ENCODE peak calls at places on chromosomes 3 and 15, in ten cellular contexts. Y is GM23248; E is trophoblast cell; X is CD8-positive, alpha-beta memory T cell; J is iPS DF 6.9; S is transverse colon; P is IMR-90; N is uterus; D is small intestine; U is tibial nerve. R is an unnamed sample.

GRCh38 chr15:68797157-68797556 is 23.5 kb downstream of the ANP32A start:
- DNase-seq in Y (peak; percentile 43), E (no peak), X (no peak), J (no peak), S (no peak), P (peak; percentile 45), N (no peak), D (no peak), U (no peak), R (no peak)

GRCh38 chr15:63094495-63094931 is 27.1 kb upstream of the LACTB start:
- DNase-seq in Y (peak; percentile 81), E (no peak), X (no peak), J (no peak), S (no peak), P (peak; percentile 86), N (no peak), D (no peak), U (no peak), R (no peak)

GRCh38 chr3:69665026-69665739 is 74.1 kb upstream of the MITF start:
- DNase-seq in Y (peak; percentile 49), E (peak; percentile 12), X (no peak), J (no peak), S (no peak), P (no peak), N (peak; percentile 54), D (peak; percentile 59), U (no peak), R (peak; percentile 39)

GRCh38 chr3:152621006-152621868 is 213.7 kb upstream of the P2RY1 start:
- DNase-seq in Y (peak; percentile 22), E (no peak), X (no peak), J (no peak), S (no peak), P (no peak), N (no peak), D (no peak), U (no peak), R (no peak)

GRCh38 chr3:109257269-109257668 is 59.0 kb downstream of the DPPA2 start:
- DNase-seq in Y (peak; percentile 18), E (peak; percentile 75), X (no peak), J (no peak), S (no peak), P (peak; percentile 43), N (no peak), D (no peak), U (no peak), R (no peak)

GRCh38 chr3:161100994-161101393 is 4.2 kb downstream of the B3GALNT1 start:
- DNase-seq in Y (no peak), E (no peak), X (no peak), J (no peak), S (peak; percentile 15), P (no peak), N (no peak), D (peak; percentile 95), U (no peak), R (peak; percentile 50)

GRCh38 chr15:62932436-62932835 is 110.1 kb upstream of the TPM1 start:
- DNase-seq in Y (peak; percentile 93), E (no peak), X (no peak), J (no peak), S (no peak), P (peak; percentile 95), N (no peak), D (no peak), U (no peak), R (no peak)

GRCh38 chr3:151445283-151446001 is 15.4 kb downstream of the IGSF10 start:
- DNase-seq in Y (peak; percentile 94), E (no peak), X (no peak), J (no peak), S (no peak), P (peak; percentile 61), N (no peak), D (no peak), U (no peak), R (no peak)

GRCh38 chr3:4600526-4600925 is 107.4 kb downstream of the ITPR1 start:
- DNase-seq in Y (no peak), E (no peak), X (no peak), J (no peak), S (no peak), P (no peak), N (no peak), D (no peak), U (no peak), R (no peak)

GRCh38 chr3:52429779-52430415 is 15.0 kb downstream of the SEMA3G start:
- DNase-seq in Y (no peak), E (no peak), X (no peak), J (no peak), S (no peak), P (peak; percentile 28), N (peak; percentile 20), D (no peak), U (no peak), R (no peak)

GRCh38 chr3:33047842-33048834 is 48.8 kb downstream of the GLB1 start:
- DNase-seq in Y (no peak), E (no peak), X (peak; percentile 82), J (no peak), S (no peak), P (no peak), N (no peak), D (peak; percentile 60), U (no peak), R (no peak)

GRCh38 chr3:106124818-106125217 is 256.0 kb upstream of the CBLB start:
- DNase-seq in Y (no peak), E (no peak), X (no peak), J (no peak), S (no peak), P (no peak), N (no peak), D (no peak), U (no peak), R (no peak)

GRCh38 chr3:140715035-140715434 is 37.2 kb downstream of the TRIM42 start:
- DNase-seq in Y (no peak), E (no peak), X (no peak), J (no peak), S (peak; percentile 10), P (no peak), N (no peak), D (peak; percentile 2), U (no peak), R (no peak)

GRCh38 chr15:37900286-37901221 is 33.9 kb upstream of the TMCO5A start:
- DNase-seq in Y (peak; percentile 59), E (no peak), X (no peak), J (no peak), S (no peak), P (peak; percentile 84), N (no peak), D (no peak), U (no peak), R (no peak)

GRCh38 chr15:93051236-93052089 is 37.5 kb downstream of the RGMA start:
- DNase-seq in Y (no peak), E (no peak), X (no peak), J (no peak), S (no peak), P (no peak), N (no peak), D (no peak), U (no peak), R (no peak)

GRCh38 chr15:78789615-78790014 is 21.6 kb downstream of the ADAMTS7 start:
- DNase-seq in Y (no peak), E (no peak), X (no peak), J (no peak), S (no peak), P (no peak), N (no peak), D (no peak), U (no peak), R (no peak)
- H3K36me3 ChIP-seq in Y (no peaks in the 10 kb centered on the region), E (peaks cover 19% of the 10 kb centered on the region), X (no peaks in the 10 kb centered on the region), J (peaks cover 22% of the 10 kb centered on the region), S (no peaks in the 10 kb centered on the region), P (peaks cover 46% of the 10 kb centered on the region), N (no peaks in the 10 kb centered on the region), D (no peaks in the 10 kb centered on the region), U (no peaks in the 10 kb centered on the region), R (peaks cover 8% of the 10 kb centered on the region)

GRCh38 chr3:157330206-157330605 is 106.4 kb upstream of the PTX3 start:
- DNase-seq in Y (no peak), E (no peak), X (no peak), J (no peak), S (no peak), P (no peak), N (no peak), D (no peak), U (no peak), R (no peak)
- H3K4me3 ChIP-seq in Y (no peak overlapping the region), E (no peak overlapping the region), X (no peak overlapping the region), J (no peak overlapping the region), S (no peak overlapping the region), P (no peak overlapping the region), N (no peak overlapping the region), D (no peak overlapping the region), U (no peak overlapping the region), R (no peak overlapping the region)

DNA sequence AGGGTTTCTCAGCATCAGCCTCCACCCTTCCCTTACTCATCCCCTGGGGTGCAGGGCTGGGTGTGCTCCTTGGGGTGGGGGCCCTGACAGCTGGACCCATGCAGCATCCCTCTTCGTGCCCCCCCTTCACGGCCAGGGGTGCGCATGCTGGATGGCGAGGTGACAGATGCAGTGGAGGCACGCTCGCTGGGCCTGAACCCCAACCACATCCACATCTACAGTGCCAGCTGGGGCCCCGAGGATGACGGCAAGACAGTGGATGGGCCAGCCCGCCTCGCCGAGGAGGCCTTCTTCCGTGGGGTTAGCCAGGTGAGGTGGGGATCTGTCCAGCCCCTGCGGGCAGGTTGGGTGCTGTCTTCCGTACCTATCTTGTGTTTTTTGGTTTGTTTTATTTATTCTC is 6.3 kb upstream of the FES start:
- DNase-seq in Y (no peak), E (no peak), X (no peak), J (no peak), S (no peak), P (no peak), N (no peak), D (no peak), U (no peak), R (no peak)
- H3K36me3 ChIP-seq in Y (peaks cover 5% of the 10 kb centered on the region), E (peaks cover 80% of the 10 kb centered on the region), X (peaks cover 16% of the 10 kb centered on the region), J (peaks cover 25% of the 10 kb centered on the region), S (peaks cover 34% of the 10 kb centered on the region), P (peaks cover 62% of the 10 kb centered on the region), N (no peaks in the 10 kb centered on the region), D (peaks cover 30% of the 10 kb centered on the region), U (no peaks in the 10 kb centered on the region), R (peaks cover 70% of the 10 kb centered on the region)

DNA sequence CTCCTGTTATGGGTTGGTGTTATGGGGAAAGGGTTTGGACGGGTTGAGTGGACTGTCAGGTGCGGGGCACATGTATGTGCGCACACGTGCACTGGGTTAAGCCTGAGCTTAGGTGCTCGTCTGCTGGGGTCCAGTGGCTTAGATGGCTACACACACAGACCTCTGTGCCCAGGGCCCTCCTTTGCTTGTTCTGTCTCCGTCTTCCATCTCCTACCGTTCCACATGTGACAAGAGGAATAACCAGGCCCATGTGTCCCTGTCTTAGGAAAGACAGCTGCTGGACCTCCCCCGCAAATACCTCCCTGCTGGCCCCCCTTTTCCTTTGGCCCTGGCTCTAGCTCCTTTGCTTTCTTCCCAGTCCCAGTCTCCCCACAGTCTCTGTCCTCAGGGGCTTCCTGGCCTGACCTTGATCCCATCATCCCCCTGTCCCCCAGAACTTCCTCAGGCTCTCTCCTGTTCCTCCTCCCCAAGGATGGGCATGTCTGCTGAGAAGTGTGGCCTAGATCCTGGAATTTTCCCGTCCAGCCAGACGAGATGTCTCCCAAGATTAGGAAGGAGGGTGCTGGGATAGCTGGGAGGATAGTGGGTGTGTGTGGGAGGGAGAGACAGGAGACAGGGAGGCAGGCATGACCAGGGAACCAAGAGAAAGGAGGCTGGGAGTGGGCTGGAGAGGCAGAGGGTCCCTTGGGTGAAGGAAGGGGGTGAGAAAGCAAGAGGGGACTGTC is 805 bp upstream of the THPO start:
- DNase-seq in Y (no peak), E (no peak), X (no peak), J (no peak), S (no peak), P (no peak), N (peak; percentile 54), D (no peak), U (no peak), R (no peak)
- H3K4me3 ChIP-seq in Y (no peak overlapping the region), E (peak overlapping the region; percentile 33), X (no peak overlapping the region), J (no peak overlapping the region), S (no peak overlapping the region), P (no peak overlapping the region), N (peak overlapping the region; percentile 67), D (no peak overlapping the region), U (peak overlapping the region; percentile 45), R (no peak overlapping the region)